ENCODE peak calls at places on chromosomes 13 and 19, in nine cellular contexts. M, D, Z, E, W, Y, I, X and T are unnamed samples.

GRCh38 chr19:14113762-14114414 is 3.7 kb downstream of the PRKACA start:
- ATAC-seq in I (no peak), M (no peak), X (no peak), E (no peak), Y (no peak), D (no peak), W (no peak), Z (peak), T (no peak)

GRCh38 chr13:77028202-77028601 is 1.2 kb upstream of the FBXL3 start:
- ATAC-seq in E (no peak), D (peak), M (no peak), X (no peak), W (no peak), I (peak), Y (no peak), Z (peak), T (no peak)

GRCh38 chr13:87736849-87737400 is 65.8 kb downstream of the SLITRK5 start:
- ATAC-seq in Z (no peak), W (no peak), M (no peak), X (no peak), E (no peak), I (no peak), Y (no peak), D (no peak), T (no peak)

GRCh38 chr19:38733493-38734175 is 10.6 kb downstream of the CAPN12 start:
- ATAC-seq in E (no peak), Y (no peak), X (no peak), D (no peak), W (no peak), M (no peak), Z (no peak), I (peak), T (no peak)

GRCh38 chr13:100131863-100132574 is 43.1 kb downstream of the PCCA start:
- ATAC-seq in Y (peak), W (peak), M (no peak), I (peak), X (no peak), E (no peak), D (peak), Z (peak), T (peak)

GRCh38 chr13:89465366-89465765 is 1794.2 kb downstream of the SLITRK5 start:
- ATAC-seq in M (no peak), Z (no peak), X (no peak), Y (no peak), D (no peak), E (no peak), W (no peak), I (no peak), T (no peak)

GRCh38 chr13:36430247-36431203 is 1.8 kb upstream of the CCNA1 start:
- ATAC-seq in Z (no peak), M (no peak), W (no peak), E (no peak), X (no peak), I (peak), Y (no peak), D (peak), T (no peak)

GRCh38 chr19:10835089-10835753 is 791 bp downstream of the TMED1 start:
- ATAC-seq in I (no peak), M (no peak), W (no peak), D (peak), X (peak), Z (peak), E (no peak), Y (no peak), T (no peak)

GRCh38 chr19:51530616-51531015 is 854 bp downstream of the SIGLEC6 start:
- ATAC-seq in D (no peak), E (no peak), Y (no peak), I (no peak), M (no peak), Z (no peak), X (no peak), W (no peak), T (no peak)

GRCh38 chr19:532578-533484 is 1.3 kb downstream of the CDC34 start:
- ATAC-seq in M (peak), X (peak), W (no peak), Z (peak), D (peak), I (peak), Y (no peak), E (no peak), T (no peak)

GRCh38 chr19:51688665-51689571 is 4.2 kb upstream of the SPACA6 start:
- ATAC-seq in E (no peak), W (no peak), M (no peak), D (peak), I (peak), Z (peak), X (peak), Y (no peak), T (peak)

GRCh38 chr13:101449971-101450748 is 2.3 kb upstream of the ITGBL1 start:
- ATAC-seq in D (peak), M (no peak), Z (no peak), X (no peak), E (no peak), Y (no peak), I (no peak), W (no peak), T (no peak)

GRCh38 chr13:61765940-61766666 is 350.5 kb upstream of the PCDH20 start:
- ATAC-seq in E (no peak), Z (no peak), Y (no peak), D (no peak), W (no peak), I (no peak), M (no peak), X (no peak), T (peak)

GRCh38 chr19:4323692-4324091 is 14.9 kb downstream of the STAP2 start:
- ATAC-seq in Z (no peak), M (no peak), I (no peak), W (no peak), E (no peak), D (no peak), Y (no peak), X (no peak), T (no peak)

GRCh38 chr13:49450105-49450819 is 6.2 kb downstream of the SETDB2 start:
- ATAC-seq in X (no peak), M (no peak), E (no peak), I (no peak), W (no peak), Y (peak), Z (no peak), D (no peak), T (no peak)